ENCODE peak calls at places on chromosomes 11 and 22, in seven cellular contexts. Q, P, F, A, E, G and U are unnamed samples.

GRCh38 chr11:130861283-130861682 is 55.0 kb downstream of the SNX19 start:
- DNase-seq in E (no peak), Q (no peak), A (no peak), P (no peak), G (no peak), F (no peak), U (no peak)

GRCh38 chr22:49934891-49935557 is 16.6 kb downstream of the CRELD2 start:
- DNase-seq in Q (no peak), P (no peak), G (no peak), A (peak; percentile 87), F (peak; percentile 91), E (peak; percentile 95), U (peak; percentile 91)

GRCh38 chr11:2896047-2896446 is 10.5 kb upstream of the CDKN1C start:
- DNase-seq in G (no peak), E (no peak), F (no peak), P (no peak), A (no peak), Q (no peak), U (no peak)

GRCh38 chr11:31932879-31933278 is 121.8 kb upstream of the PAX6 start:
- DNase-seq in Q (no peak), F (no peak), A (no peak), E (no peak), G (no peak), P (no peak), U (no peak)

GRCh38 chr11:70661763-70662501 is 263.6 kb downstream of the CTTN start:
- DNase-seq in Q (no peak), P (no peak), E (no peak), F (no peak), G (no peak), A (no peak), U (no peak)

GRCh38 chr22:49726701-49727101 is 101.0 kb downstream of the BRD1 start:
- DNase-seq in Q (no peak), E (no peak), P (no peak), F (no peak), G (no peak), A (no peak), U (no peak)

GRCh38 chr22:23305922-23306374 is 125.6 kb downstream of the BCR start:
- DNase-seq in P (no peak), G (peak; percentile 97), Q (no peak), A (peak; percentile 95), E (peak; percentile 83), F (peak; percentile 63), U (peak; percentile 64)

GRCh38 chr11:98099371-98099770 is 921.4 kb upstream of the CNTN5 start:
- DNase-seq in G (no peak), F (no peak), A (no peak), P (no peak), Q (no peak), E (no peak), U (no peak)

GRCh38 chr11:64841592-64842365 is 2.7 kb downstream of the CDC42BPG start:
- DNase-seq in G (no peak), A (no peak), Q (no peak), F (no peak), E (no peak), P (no peak), U (no peak)

GRCh38 chr22:29625090-29625825 is 21.8 kb downstream of the NF2 start:
- DNase-seq in G (no peak), Q (no peak), P (no peak), F (no peak), A (no peak), E (peak; percentile 65), U (peak; percentile 36)

GRCh38 chr11:11416917-11417316 is 63.9 kb upstream of the CSNK2A3 start:
- DNase-seq in E (no peak), Q (no peak), A (no peak), G (no peak), P (no peak), F (no peak), U (no peak)

GRCh38 chr11:48900131-48900800 is 83.4 kb downstream of the TRIM51G start:
- DNase-seq in Q (no peak), E (no peak), A (peak; percentile 48), P (no peak), G (peak; percentile 64), F (no peak), U (no peak)

GRCh38 chr11:85483861-85484260 is 143.3 kb downstream of the DLG2 start:
- DNase-seq in A (no peak), G (no peak), Q (peak; percentile 3), P (no peak), F (no peak), E (no peak), U (no peak)

GRCh38 chr22:25750569-25751173 is 8.7 kb downstream of the MYO18B start:
- DNase-seq in P (no peak), A (no peak), F (no peak), E (peak; percentile 77), G (no peak), Q (no peak), U (no peak)

GRCh38 chr22:23085785-23086184 is 15.5 kb downstream of the GNAZ start:
- DNase-seq in F (no peak), G (no peak), P (no peak), Q (no peak), E (no peak), A (no peak), U (no peak)

GRCh38 chr11:69664901-69665300 is 10.3 kb downstream of the LTO1 start:
- DNase-seq in A (peak; percentile 41), P (no peak), G (peak; percentile 62), E (no peak), F (no peak), Q (no peak), U (no peak)

GRCh38 chr11:2536440-2536989 is 91.7 kb downstream of the KCNQ1 start:
- DNase-seq in F (no peak), G (peak; percentile 43), A (peak; percentile 46), E (peak; percentile 38), Q (no peak), P (no peak), U (no peak)

GRCh38 chr11:17923213-17923612 is 89.6 kb downstream of the SERGEF start:
- DNase-seq in E (no peak), F (peak; percentile 29), A (no peak), G (no peak), Q (no peak), P (no peak), U (no peak)

GRCh38 chr22:24471570-24471969 is 23.6 kb upstream of the UPB1 start:
- DNase-seq in Q (peak; percentile 50), E (peak; percentile 81), A (peak; percentile 80), F (peak; percentile 81), P (no peak), G (no peak), U (no peak)

DNA sequence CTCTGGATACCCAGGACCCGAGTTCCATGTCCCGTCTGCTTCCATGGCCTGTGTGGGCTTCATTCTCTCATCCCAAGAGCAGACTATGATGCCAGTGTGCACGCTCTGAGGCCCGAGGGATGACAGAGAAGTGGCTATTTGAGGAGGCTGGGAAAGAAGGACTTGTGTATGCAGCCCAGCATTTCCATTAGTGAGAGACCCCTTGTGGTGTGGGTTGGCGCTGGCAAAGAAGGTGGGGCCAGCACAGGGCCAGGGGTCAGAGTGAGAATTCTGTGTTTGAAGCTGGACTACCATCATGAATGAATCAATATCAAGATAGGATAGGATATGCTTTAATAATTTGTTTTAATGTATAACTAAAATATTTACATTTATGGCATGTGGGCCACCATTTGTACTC is 200.8 kb downstream of the HIPK3 start:
- DNase-seq in G (no peak), Q (no peak), E (no peak), F (no peak), A (no peak), P (no peak), U (no peak)
- TF ChIP-seq CTCF in G (no peak), Q (no peak), E (no peak), F (no peak), A (no peak), P (no peak), U (no peak)

DNA sequence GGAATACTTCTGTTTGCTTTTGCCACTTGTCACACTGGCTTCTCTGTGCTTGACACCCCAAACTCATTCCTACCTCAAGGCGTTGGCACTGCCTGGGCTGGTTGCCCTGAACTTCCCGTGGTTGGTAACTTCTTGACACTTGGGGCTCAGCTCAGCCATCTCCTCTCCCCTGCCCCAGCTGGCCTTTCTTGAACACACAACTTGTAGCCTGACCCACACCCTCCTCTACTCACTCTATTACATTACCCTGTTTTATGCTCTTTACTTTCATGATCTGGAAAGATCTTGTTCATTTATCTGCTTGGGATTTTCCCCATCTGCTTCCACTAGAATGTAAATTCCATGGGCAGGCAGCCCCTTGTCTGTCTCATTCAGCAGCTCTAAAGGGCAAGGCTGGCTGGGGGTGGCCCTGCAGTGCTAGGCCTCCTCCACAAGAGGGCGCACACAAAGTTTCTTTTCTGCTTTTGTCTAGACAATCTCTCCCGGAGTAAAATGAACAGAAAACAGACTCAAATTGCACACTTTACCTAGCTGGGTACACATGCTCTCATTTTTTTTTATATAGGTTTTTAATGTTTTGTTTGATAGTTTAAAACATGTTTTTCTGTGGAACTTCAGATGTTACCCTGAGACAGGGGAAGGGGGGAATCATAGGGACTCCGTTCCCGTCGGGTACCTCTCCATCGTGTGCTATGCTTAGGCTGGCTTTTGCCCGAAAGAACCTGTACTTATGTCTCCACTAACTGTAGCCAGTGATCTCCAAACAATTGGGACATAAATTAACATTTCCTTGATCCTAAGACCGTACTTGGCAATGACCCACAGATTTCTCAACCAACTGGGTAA is 16.4 kb upstream of the MRGPRX2 start:
- DNase-seq in F (peak; percentile 34), Q (no peak), E (peak; percentile 61), P (peak; percentile 39), A (no peak), G (no peak), U (peak; percentile 62)
- H3K27ac ChIP-seq in F (no peak overlapping the region), Q (no peak overlapping the region), E (no peak overlapping the region), P (no peak overlapping the region), A (no peak overlapping the region), G (no peak overlapping the region), U (no peak overlapping the region)

GRCh38 chr11:120354779-120355178 is 18.6 kb downstream of the ARHGEF12 start:
- DNase-seq in F (no peak), P (no peak), G (no peak), Q (no peak), E (no peak), A (no peak), U (no peak)

GRCh38 chr11:120346233-120346632 is 10.0 kb downstream of the ARHGEF12 start:
- DNase-seq in Q (no peak), P (no peak), G (no peak), F (no peak), A (no peak), E (no peak), U (no peak)

GRCh38 chr11:120352405-120352804 is 16.2 kb downstream of the ARHGEF12 start:
- DNase-seq in Q (no peak), A (no peak), F (no peak), P (no peak), E (no peak), G (no peak), U (no peak)

GRCh38 chr11:120354068-120354467 is 17.9 kb downstream of the ARHGEF12 start:
- DNase-seq in F (no peak), Q (no peak), P (no peak), G (no peak), A (no peak), E (no peak), U (no peak)

DNA sequence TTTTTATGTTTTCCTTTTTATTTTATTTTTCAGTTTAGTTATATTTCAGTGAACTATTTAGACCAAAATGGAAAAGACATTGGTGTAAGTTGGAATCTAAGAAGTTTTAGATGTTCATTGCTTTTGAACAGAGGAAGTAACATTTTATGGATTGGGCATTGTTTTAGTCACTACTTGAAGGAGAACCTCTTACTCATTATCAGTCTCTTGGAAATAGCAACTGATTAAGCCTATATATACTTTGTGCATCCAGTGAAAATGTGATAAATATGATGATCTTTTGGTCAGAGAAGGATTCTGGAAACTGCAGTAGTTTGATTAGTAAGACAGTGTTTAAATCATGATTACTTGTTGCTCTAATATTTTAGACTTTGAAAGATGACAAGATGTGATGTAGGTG is 14.4 kb downstream of the ARHGEF12 start:
- DNase-seq in E (no peak), G (no peak), P (no peak), A (no peak), Q (no peak), F (no peak), U (no peak)
- TF ChIP-seq CTCF in E (no peak), G (no peak), P (no peak), A (no peak), Q (no peak), F (no peak), U (no peak)

GRCh38 chr11:114092478-114092877 is 33.0 kb downstream of the ZBTB16 start:
- DNase-seq in P (no peak), E (no peak), G (no peak), Q (no peak), F (no peak), A (no peak), U (no peak)
- H3K27ac ChIP-seq in P (no peak overlapping the region), E (peak overlapping the region; percentile 99), G (peak overlapping the region; percentile 43), Q (no peak overlapping the region), F (no peak overlapping the region), A (peak overlapping the region; percentile 73), U (no peak overlapping the region)